ENCODE peak calls at places on chromosomes 11 and 22, in four cellular contexts. Q is PC-9, L is psoas muscle, E is AG04450. I is an unnamed sample.
A peak's percentile ranks its signal among the peaks of the same experiment; 100 is the strongest.

GRCh38 chr11:130031056-130031455 is 28.4 kb upstream of the PRDM10 start:
- DNase-seq in E (no peak), L (no peak), Q (no peak), I (no peak)

GRCh38 chr11:127485541-127485940 is 485.0 kb upstream of the KIRREL3 start:
- DNase-seq in E (no peak), Q (peak; percentile 36), L (no peak), I (no peak)

GRCh38 chr11:115887316-115887715 is 383.1 kb upstream of the CADM1 start:
- DNase-seq in E (no peak), Q (no peak), L (no peak), I (no peak)

GRCh38 chr11:128488471-128488870 is 98.9 kb downstream of the ETS1 start:
- DNase-seq in E (peak; percentile 81), Q (no peak), L (no peak), I (no peak)

GRCh38 chr22:50016308-50016987 is 3.9 kb upstream of the IL17REL start:
- DNase-seq in L (no peak), E (no peak), Q (no peak), I (no peak)

GRCh38 chr11:70871881-70872280 is 380.5 kb downstream of the SHANK2 start:
- DNase-seq in L (peak; percentile 23), E (no peak), Q (no peak), I (peak; percentile 89)

GRCh38 chr22:23604939-23605712 is 25.0 kb upstream of the IGLL1 start:
- DNase-seq in E (no peak), L (no peak), Q (no peak), I (no peak)

GRCh38 chr22:38881997-38882396 is 10.0 kb upstream of the CBX6 start:
- DNase-seq in Q (no peak), E (no peak), L (no peak), I (no peak)

GRCh38 chr11:31818874-31819331 is 7.8 kb upstream of the PAX6 start:
- DNase-seq in L (no peak), E (no peak), Q (no peak), I (no peak)

GRCh38 chr22:40426671-40427070 is 56.3 kb downstream of the SGSM3 start:
- DNase-seq in L (peak; percentile 76), E (no peak), Q (peak; percentile 9), I (peak; percentile 76)

GRCh38 chr22:38107692-38108515 is 2.6 kb downstream of the BAIAP2L2 start:
- DNase-seq in L (no peak), Q (no peak), E (no peak), I (no peak)

GRCh38 chr22:29380032-29380781 is 8.2 kb downstream of the AP1B1 start:
- DNase-seq in L (no peak), Q (peak; percentile 74), E (no peak), I (no peak)

GRCh38 chr11:19546325-19546724 is 166.3 kb upstream of the NAV2 start:
- DNase-seq in L (no peak), E (no peak), Q (peak; percentile 55), I (no peak)

GRCh38 chr11:104957280-104957679 is 11.1 kb downstream of the CASP4 start:
- DNase-seq in L (no peak), Q (no peak), E (no peak), I (no peak)

GRCh38 chr11:35163209-35163608 is 24.2 kb downstream of the CD44 start:
- DNase-seq in Q (peak; percentile 98), E (no peak), L (no peak), I (no peak)

GRCh38 chr11:22539851-22540376 is 85.7 kb downstream of the FANCF start:
- DNase-seq in Q (no peak), E (no peak), L (no peak), I (no peak)

GRCh38 chr11:63564056-63564784 is 1.0 kb upstream of the PLAAT2 start:
- DNase-seq in E (no peak), Q (no peak), L (no peak), I (no peak)

GRCh38 chr22:49367016-49367697 is 460.5 kb downstream of the BRD1 start:
- DNase-seq in L (no peak), E (no peak), Q (peak; percentile 39), I (no peak)

GRCh38 chr11:132039521-132039920 is 669.1 kb downstream of the NTM start:
- DNase-seq in Q (no peak), L (no peak), E (no peak), I (no peak)

GRCh38 chr11:30830666-30831065 is 244.5 kb upstream of the MPPED2 start:
- DNase-seq in Q (no peak), L (no peak), E (no peak), I (no peak)

GRCh38 chr11:12207384-12208150 is 97.2 kb downstream of the MICAL2 start:
- DNase-seq in L (no peak), E (peak; percentile 80), Q (no peak), I (no peak)

GRCh38 chr22:29625090-29625825 is 21.8 kb downstream of the NF2 start:
- DNase-seq in E (no peak), Q (peak; percentile 75), L (peak; percentile 65), I (peak; percentile 86)

GRCh38 chr22:24859587-24859986 is 53.6 kb downstream of the SGSM1 start:
- DNase-seq in Q (no peak), L (no peak), E (no peak), I (no peak)

GRCh38 chr11:35163707-35164496 is 24.9 kb downstream of the CD44 start:
- DNase-seq in Q (no peak), L (no peak), E (no peak), I (no peak)

GRCh38 chr11:1302041-1302460 is 7.4 kb downstream of the TOLLIP start:
- DNase-seq in E (no peak), L (no peak), Q (no peak), I (no peak)

GRCh38 chr11:2797741-2798361 is 87.7 kb downstream of the CDKN1C start:
- DNase-seq in L (peak; percentile 42), E (no peak), Q (no peak), I (no peak)

GRCh38 chr11:27388869-27389268 is 25.9 kb upstream of the CCDC34 start:
- DNase-seq in E (no peak), L (no peak), Q (no peak), I (no peak)

GRCh38 chr11:225734-226453 is 10.2 kb downstream of the SIRT3 start:
- DNase-seq in Q (no peak), L (no peak), E (no peak), I (no peak)

GRCh38 chr11:5631969-5632635 is 7.3 kb downstream of the TRIM34 start:
- DNase-seq in L (no peak), Q (no peak), E (no peak), I (no peak)

DNA sequence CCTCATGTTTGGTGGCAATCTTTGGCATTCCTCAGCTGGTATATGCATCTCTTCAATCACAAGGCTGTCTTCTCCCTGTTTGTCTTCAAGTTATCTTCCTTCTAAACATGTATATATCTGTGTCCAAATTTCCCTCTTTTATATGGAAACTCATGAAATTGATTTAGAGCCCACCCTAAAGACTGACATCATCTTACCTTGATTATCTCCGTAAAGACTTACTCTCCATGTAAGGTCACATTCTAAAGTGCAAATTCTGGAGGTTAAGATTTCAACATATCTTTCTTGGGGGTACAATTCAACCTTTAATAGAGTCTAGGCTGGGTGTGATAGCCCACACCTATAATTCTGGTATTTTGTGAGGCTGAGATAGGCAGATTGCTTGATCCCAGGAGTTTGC is 215.8 kb upstream of the LRRC4C start:
- DNase-seq in L (no peak), E (no peak), Q (no peak), I (no peak)
- H3K27ac ChIP-seq in L (no peak overlapping the region), E (no peak overlapping the region), Q (no peak overlapping the region), I (no peak overlapping the region)

GRCh38 chr11:117409511-117409910 is 81.9 kb downstream of the CEP164 start:
- DNase-seq in E (no peak), Q (no peak), L (no peak), I (no peak)
- H3K27ac ChIP-seq in E (no peak overlapping the region), Q (no peak overlapping the region), L (no peak overlapping the region), I (no peak overlapping the region)

DNA sequence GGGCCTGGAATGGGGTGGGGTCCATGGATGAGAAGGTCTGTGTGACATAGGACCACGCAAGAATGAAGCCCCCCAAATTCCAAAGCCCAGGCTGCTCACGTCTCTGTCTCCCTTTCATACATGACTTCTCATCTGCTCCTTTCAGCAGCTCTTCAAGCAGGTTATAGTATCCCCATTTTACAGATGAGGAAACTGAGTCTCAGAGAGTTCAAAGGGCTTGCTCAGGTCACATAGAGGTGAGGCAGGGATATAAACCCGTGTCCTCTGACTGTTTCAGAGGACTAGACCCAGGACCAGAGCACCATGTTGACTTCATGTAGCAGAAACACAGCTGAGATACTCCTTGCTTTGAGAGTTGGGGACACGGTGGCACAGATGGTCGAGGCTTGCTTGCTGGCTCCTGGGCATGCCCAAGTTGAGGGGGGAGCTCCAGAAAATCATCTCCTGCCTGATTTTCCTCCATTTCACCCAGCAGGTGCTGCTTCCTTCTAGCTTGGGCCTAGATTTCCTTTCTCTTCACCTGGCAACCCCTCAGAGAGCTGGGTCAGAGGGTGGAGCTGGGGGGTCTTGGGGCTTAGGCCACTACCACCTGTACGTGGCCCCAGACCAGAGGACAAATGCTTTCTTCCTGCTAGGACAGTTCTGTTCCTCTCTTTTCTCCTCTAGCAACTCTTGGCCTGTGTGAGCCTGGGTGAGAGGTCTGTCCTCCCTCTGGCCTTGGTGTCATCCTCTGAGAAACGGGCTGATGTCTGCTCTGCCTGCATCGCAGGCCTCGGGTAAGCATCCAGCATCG is 24.1 kb upstream of the THY1 start:
- DNase-seq in L (no peak), E (no peak), Q (no peak), I (no peak)
- H3K27ac ChIP-seq in L (no peak overlapping the region), E (no peak overlapping the region), Q (no peak overlapping the region), I (no peak overlapping the region)

GRCh38 chr11:67306769-67307544 is 3.6 kb downstream of the SSH3 start:
- DNase-seq in L (no peak), Q (no peak), E (no peak), I (no peak)

GRCh38 chr11:67302571-67303131 is 679 bp upstream of the SSH3 start:
- DNase-seq in L (peak; percentile 72), Q (peak; percentile 79), E (no peak), I (no peak)

GRCh38 chr11:67303989-67304411 is 670 bp downstream of the SSH3 start:
- DNase-seq in E (no peak), L (peak; percentile 64), Q (peak; percentile 59), I (peak; percentile 43)

GRCh38 chr11:67303132-67303988 is at the start of gene SSH3:
- DNase-seq in L (peak; percentile 88), Q (peak; percentile 81), E (no peak), I (no peak)

GRCh38 chr11:67304511-67305113 is 1.3 kb downstream of the SSH3 start:
- DNase-seq in E (no peak), Q (no peak), L (no peak), I (no peak)
- H3K27ac ChIP-seq in E (no peak overlapping the region), Q (no peak overlapping the region), L (no peak overlapping the region), I (no peak overlapping the region)

GRCh38 chr11:114196994-114197702 is 99.1 kb upstream of the NNMT start:
- DNase-seq in Q (no peak), L (no peak), E (no peak), I (no peak)
- H3K27ac ChIP-seq in Q (no peak overlapping the region), L (peak overlapping the region; percentile 91), E (no peak overlapping the region), I (no peak overlapping the region)

I was measured in SJSA1.